ENCODE peak calls at places on chromosomes 6 and 20, in four cellular contexts. V is HCT116, M is H1, F is SK-N-SH. C is an unnamed sample.

GRCh38 chr6:120764312-120764711 is 570.0 kb downstream of the TBC1D32 start:
- DNase-seq in V (no peak), M (no peak), F (no peak), C (no peak)

GRCh38 chr6:355809-356208 is 35.7 kb upstream of the IRF4 start:
- DNase-seq in V (no peak), M (no peak), F (no peak), C (no peak)

GRCh38 chr20:49905415-49906091 is 9.8 kb downstream of the SPATA2 start:
- DNase-seq in V (no peak), M (no peak), F (no peak), C (no peak)

GRCh38 chr6:73514746-73515110 is 6.1 kb downstream of the EEF1A1 start:
- DNase-seq in V (no peak), M (no peak), F (no peak), C (no peak)

GRCh38 chr6:154474636-154475428 is 35.7 kb downstream of the CNKSR3 start:
- DNase-seq in V (peak), M (no peak), F (no peak), C (no peak)

GRCh38 chr20:14744723-14745122 is 407.3 kb upstream of the FLRT3 start:
- DNase-seq in V (no peak), M (no peak), F (no peak), C (no peak)

GRCh38 chr20:10306440-10307358 is 88.1 kb downstream of the SNAP25 start:
- DNase-seq in V (no peak), M (no peak), F (no peak), C (peak)

GRCh38 chr6:101114703-101115102 is 233.6 kb upstream of the ASCC3 start:
- DNase-seq in V (peak), M (no peak), F (peak), C (peak)

GRCh38 chr20:20920433-20920832 is 185.7 kb downstream of the LINC00237 start:
- DNase-seq in V (no peak), M (no peak), F (no peak), C (no peak)

GRCh38 chr20:21677781-21678180 is 27.7 kb upstream of the PAX1 start:
- DNase-seq in V (no peak), M (no peak), F (no peak), C (no peak)

GRCh38 chr20:35200255-35200654 is 26.2 kb upstream of the MMP24 start:
- DNase-seq in V (no peak), M (no peak), F (no peak), C (no peak)

GRCh38 chr6:118324081-118324480 is 224.0 kb upstream of the PLN start:
- DNase-seq in V (no peak), M (no peak), F (no peak), C (no peak)

GRCh38 chr6:16450285-16450684 is 211.9 kb downstream of the GMPR start:
- DNase-seq in V (peak), M (no peak), F (no peak), C (no peak)

GRCh38 chr6:129488313-129488712 is 221.7 kb downstream of the ARHGAP18 start:
- DNase-seq in V (no peak), M (no peak), F (no peak), C (no peak)

GRCh38 chr6:158286413-158286812 is 25.9 kb upstream of the TULP4 start:
- DNase-seq in V (no peak), M (no peak), F (no peak), C (no peak)
- TF ChIP-seq POLR2AphosphoS5 in V (no peak), M (no peak), F (no peak), C (no peak)

DNA sequence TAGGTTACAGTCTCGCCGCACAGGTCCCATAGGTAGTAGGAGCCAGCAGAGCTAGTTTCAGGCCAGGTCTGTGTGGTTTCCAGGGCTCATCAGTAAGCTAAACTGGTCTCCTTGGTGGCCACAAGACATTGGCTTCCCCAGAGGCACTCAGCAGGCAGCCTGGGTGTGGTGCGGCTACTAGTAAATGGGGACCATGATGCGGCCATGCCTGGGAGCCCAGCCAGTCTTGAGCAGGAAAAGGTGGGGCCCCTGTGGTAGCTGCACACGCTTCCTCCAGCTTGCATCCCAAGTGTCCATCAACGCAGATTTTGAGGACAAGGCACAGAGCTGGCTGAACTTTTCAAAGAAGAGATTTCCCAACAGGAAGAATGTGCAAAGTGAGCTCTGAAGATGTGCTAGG is 107.5 kb upstream of the NAA20 start:
- DNase-seq in V (no peak), M (no peak), F (no peak), C (no peak)
- H3K27ac ChIP-seq in V (no peak), M (no peak), F (no peak), C (no peak)

GRCh38 chr20:4154958-4155411 is 139.6 kb upstream of the RNF24 start:
- DNase-seq in V (no peak), M (no peak), F (no peak), C (no peak)
- H3K9ac ChIP-seq in V (no peak), M (no peak), F (no peak), C (no peak)

DNA sequence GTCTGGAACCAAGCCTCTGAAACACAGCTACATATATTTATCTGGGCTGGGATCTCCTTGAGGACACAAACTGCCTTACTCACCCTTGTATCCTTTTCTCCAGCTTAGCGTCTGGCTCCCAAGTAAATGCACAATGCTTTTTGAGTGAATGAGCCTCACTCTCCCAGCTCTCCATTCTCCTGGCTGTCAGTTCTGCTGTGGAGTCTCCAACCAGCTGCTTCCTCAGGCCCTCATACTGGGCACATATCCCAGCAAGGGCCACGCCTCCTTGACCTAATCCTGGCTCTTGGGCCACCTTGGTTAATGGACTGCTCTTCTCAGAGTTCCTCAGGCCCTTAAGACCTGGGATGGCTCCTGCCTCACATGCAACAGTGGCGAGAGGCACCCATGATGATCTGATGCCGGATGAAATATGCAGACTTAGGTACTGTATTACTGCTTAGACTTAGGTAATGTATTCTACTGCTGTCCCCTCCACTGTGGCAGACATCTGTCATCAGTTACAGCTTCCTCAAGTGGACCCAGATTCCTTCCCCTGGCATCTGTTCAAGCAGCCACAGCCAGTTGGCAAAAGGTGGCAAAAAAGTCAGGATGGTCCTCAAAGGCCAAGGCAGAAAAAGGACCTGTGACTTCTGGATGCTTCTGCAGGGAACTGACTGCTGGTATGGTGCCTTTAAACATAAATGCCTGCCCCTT is 16.5 kb downstream of the SNHG17 start:
- DNase-seq in V (no peak), M (no peak), F (no peak), C (no peak)
- TF ChIP-seq POLR2AphosphoS5 in V (no peak), M (peak), F (no peak), C (peak)

GRCh38 chr20:47117789-47118188 is 223.1 kb downstream of the EYA2 start:
- DNase-seq in V (no peak), M (no peak), F (no peak), C (no peak)
- H3K27ac ChIP-seq in V (no peak), M (no peak), F (no peak), C (no peak)

GRCh38 chr6:44068607-44069296 is 58.5 kb downstream of the MRPL14 start:
- DNase-seq in V (no peak), M (no peak), F (no peak), C (no peak)
- H3K9ac ChIP-seq in V (no peak), M (no peak), F (no peak), C (no peak)

DNA sequence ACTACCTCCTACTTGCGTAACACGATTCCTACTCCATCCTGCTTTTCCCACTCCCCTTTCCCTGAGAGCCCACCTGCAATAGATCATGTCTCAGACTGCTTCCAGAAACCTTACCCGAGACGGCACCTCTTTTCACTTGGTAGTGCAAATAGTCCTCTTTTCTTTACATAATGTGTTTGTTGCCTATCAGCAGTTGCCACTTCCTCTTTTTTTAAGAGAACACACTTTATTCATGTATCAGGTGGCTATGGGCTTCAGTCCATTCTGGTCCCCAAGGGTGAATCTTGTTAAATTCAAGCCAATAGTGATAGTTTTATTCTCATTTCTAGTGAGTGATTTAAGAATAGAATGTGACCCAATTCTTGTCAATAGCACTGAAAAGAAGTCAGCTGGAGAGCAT is 57.7 kb upstream of the FERMT1 start:
- DNase-seq in V (no peak), M (no peak), F (no peak), C (no peak)
- TF ChIP-seq POLR2AphosphoS5 in V (no peak), M (no peak), F (no peak), C (no peak)

DNA sequence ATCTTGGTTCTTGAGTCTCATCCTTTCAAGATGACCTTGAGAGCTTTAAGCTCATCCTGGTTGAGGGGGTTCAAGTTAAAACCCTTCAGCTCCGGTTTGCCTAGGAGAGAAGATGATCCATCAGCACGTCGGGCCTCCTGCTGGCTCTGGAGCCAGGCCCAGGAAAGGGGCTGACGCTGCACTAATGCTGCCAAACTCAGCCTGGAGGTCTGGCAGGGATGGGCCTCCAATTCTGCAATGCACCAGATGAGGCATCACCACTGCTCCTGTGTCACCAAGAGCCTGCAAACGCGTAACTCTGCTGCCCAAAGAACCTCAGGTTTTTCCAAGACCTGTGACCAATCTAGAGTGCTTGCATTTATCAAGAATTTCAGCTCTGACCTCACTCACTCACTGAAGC is 6.1 kb downstream of the PDRG1 start:
- DNase-seq in V (no peak), M (no peak), F (no peak), C (peak)
- H3K27ac ChIP-seq in V (no peak), M (no peak), F (no peak), C (peak)

DNA sequence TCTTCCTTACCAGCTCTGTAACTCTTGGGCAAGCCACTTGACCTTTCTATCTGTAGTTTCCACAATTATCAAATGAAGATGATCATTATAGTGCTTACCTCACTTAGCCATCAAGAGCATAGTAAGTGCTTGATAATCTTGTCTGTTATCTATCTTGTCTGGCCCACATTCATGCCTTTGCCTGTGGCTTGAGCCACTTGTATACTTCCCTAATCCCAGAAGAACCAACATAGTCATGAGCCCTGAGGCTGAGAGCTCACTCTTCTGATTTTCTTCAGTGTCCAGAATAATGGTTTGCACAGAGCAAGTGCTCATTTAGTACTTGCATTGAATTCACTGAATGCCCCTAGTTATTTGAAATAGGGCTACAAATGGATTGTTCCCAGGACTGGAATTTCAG is 108.2 kb downstream of the SASH1 start:
- DNase-seq in V (no peak), M (no peak), F (no peak), C (no peak)
- H3K9ac ChIP-seq in V (no peak), M (no peak), F (no peak), C (no peak)